ENCODE peak calls at places on chromosomes 11 and 22, in nine cellular contexts. Z is cardiac fibroblast, D is lower leg skin, L is cardiac muscle cell, X is fibroblast of lung, K is IMR-90, S is GM12865, G is pancreas, M is choroid plexus epithelial cell. A is an unnamed sample.
A peak's percentile ranks its signal among the peaks of the same experiment; 100 is the strongest.

GRCh38 chr22:49967333-49968241 is 7.0 kb downstream of the PIM3 start:
- DNase-seq in M (no peak), D (peak; percentile 90), X (no peak), G (peak; percentile 77), K (no peak), Z (peak; percentile 64), S (no peak), L (peak; percentile 42), A (no peak)

GRCh38 chr11:118996926-118997626 is 862 bp upstream of the CENATAC start:
- DNase-seq in D (no peak), Z (no peak), X (peak; percentile 17), S (peak; percentile 78), M (no peak), K (peak; percentile 44), L (no peak), G (no peak), A (peak; percentile 76)

GRCh38 chr11:71284525-71285092 is 32.2 kb upstream of the SHANK2 start:
- DNase-seq in X (no peak), K (no peak), L (no peak), M (no peak), D (peak; percentile 84), Z (no peak), G (no peak), S (no peak), A (no peak)

GRCh38 chr11:109960831-109961230 is 132.4 kb upstream of the ZC3H12C start:
- DNase-seq in L (no peak), Z (peak; percentile 97), K (peak; percentile 79), S (no peak), X (peak; percentile 82), M (peak; percentile 99), D (peak; percentile 87), G (peak; percentile 74), A (no peak)

GRCh38 chr11:11027271-11027670 is 169.4 kb upstream of the ZBED5 start:
- DNase-seq in Z (peak; percentile 49), G (no peak), X (peak; percentile 84), K (peak; percentile 85), S (no peak), M (peak; percentile 63), L (no peak), D (no peak), A (no peak)

GRCh38 chr11:134049303-134049702 is 19.6 kb upstream of the JAM3 start:
- DNase-seq in K (no peak), G (no peak), L (no peak), M (no peak), X (no peak), S (no peak), D (peak; percentile 77), Z (no peak), A (no peak)

GRCh38 chr11:73320786-73321325 is 12.8 kb downstream of the ARHGEF17 start:
- DNase-seq in X (peak; percentile 68), G (no peak), L (no peak), D (no peak), S (no peak), M (peak; percentile 61), Z (peak; percentile 87), K (peak; percentile 40), A (no peak)

GRCh38 chr11:130390071-130390758 is 38.2 kb downstream of the ADAMTS8 start:
- DNase-seq in G (no peak), S (no peak), Z (peak; percentile 82), D (no peak), K (peak; percentile 99), X (peak; percentile 80), L (peak; percentile 32), M (peak; percentile 89), A (no peak)

GRCh38 chr22:38316340-38317236 is 645 bp downstream of the CSNK1E start:
- DNase-seq in S (peak; percentile 60), X (peak; percentile 60), D (peak; percentile 94), L (peak; percentile 61), M (peak; percentile 65), Z (peak; percentile 72), G (peak; percentile 54), K (peak; percentile 51), A (peak; percentile 83)

GRCh38 chr11:106917973-106918372 is 100.3 kb downstream of the GUCY1A2 start:
- DNase-seq in S (peak; percentile 13), L (peak; percentile 9), D (no peak), K (peak; percentile 0), M (peak; percentile 8), Z (peak; percentile 4), X (no peak), G (no peak), A (peak; percentile 7)

GRCh38 chr11:86386791-86387190 is 12.1 kb downstream of the CCDC81 start:
- DNase-seq in L (no peak), M (no peak), S (no peak), X (peak; percentile 6), Z (peak; percentile 6), D (no peak), G (no peak), K (peak; percentile 8), A (no peak)

GRCh38 chr11:111049131-111049530 is 196.4 kb upstream of the POU2AF2 start:
- DNase-seq in L (no peak), M (no peak), X (peak; percentile 35), G (no peak), S (no peak), K (no peak), Z (no peak), D (no peak), A (no peak)

GRCh38 chr22:20206709-20207215 is 55.9 kb upstream of the CCDC188 start:
- DNase-seq in G (no peak), D (no peak), Z (peak; percentile 21), K (peak; percentile 22), S (no peak), M (peak; percentile 27), L (no peak), X (no peak), A (peak; percentile 48)

DNA sequence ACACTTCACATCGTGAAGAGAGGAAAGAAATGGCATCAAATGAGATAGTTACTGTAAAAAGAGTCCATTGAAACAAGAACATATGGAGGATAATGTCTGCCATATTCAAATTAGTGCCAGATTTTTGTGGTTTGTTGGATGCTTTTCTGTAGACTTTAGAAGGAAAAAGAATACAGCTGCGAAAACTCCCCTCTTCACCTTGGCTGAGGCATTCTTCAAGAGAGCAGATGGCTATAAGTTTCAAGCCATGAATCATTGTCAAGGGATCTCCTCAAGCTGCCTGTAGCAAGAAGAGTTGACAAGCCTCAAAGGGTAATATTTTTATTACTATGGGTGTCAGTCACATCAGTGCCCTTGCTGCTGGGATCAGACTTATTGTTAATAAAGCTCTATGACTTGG is 507.4 kb upstream of the RAG2 start:
- DNase-seq in G (no peak), L (no peak), Z (no peak), S (no peak), D (no peak), K (no peak), X (peak; percentile 67), M (no peak), A (no peak)
- TF ChIP-seq CTCF in G (no peak), L (no peak), Z (no peak), S (no peak), D (no peak), K (no peak), X (no peak), M (no peak), A (no peak)

DNA sequence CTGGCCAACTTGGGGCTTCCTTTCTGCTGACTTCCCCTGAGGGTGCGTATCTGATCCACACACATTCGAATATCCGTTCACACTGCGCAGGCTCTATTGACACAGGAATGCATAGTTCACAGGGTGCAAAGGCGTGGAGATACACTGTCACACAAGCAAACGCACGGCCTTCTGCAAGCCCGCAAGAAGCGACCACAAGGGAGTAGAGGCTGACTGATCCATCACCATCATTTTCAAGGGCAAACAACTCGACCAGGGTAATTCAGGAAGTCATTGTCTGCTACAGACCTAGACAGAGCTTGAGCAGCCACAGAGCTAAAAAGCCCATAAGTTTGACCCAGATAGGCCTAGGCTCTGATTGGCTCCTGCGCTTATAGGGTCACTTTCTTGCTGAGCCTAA is 392.3 kb downstream of the MN1 start:
- DNase-seq in D (no peak), G (no peak), K (no peak), Z (peak; percentile 46), X (no peak), S (no peak), L (no peak), M (peak; percentile 44), A (no peak)
- TF ChIP-seq CTCF in D (no peak), G (no peak), K (peak; percentile 12), Z (no peak), X (no peak), S (no peak), L (no peak), M (peak; percentile 46), A (no peak)

GRCh38 chr11:58741127-58741526 is 9.4 kb upstream of the GLYAT start:
- DNase-seq in X (no peak), Z (no peak), D (no peak), M (no peak), K (no peak), L (no peak), G (no peak), S (no peak), A (no peak)

GRCh38 chr11:58745705-58746364 is 14.1 kb upstream of the GLYAT start:
- DNase-seq in L (no peak), Z (no peak), X (peak; percentile 11), D (no peak), K (no peak), M (no peak), S (no peak), G (no peak), A (no peak)

GRCh38 chr11:58744988-58745704 is 13.4 kb upstream of the GLYAT start:
- DNase-seq in G (no peak), K (no peak), L (no peak), Z (no peak), D (no peak), S (no peak), X (no peak), M (no peak), A (no peak)

GRCh38 chr11:58742140-58742539 is 10.4 kb upstream of the GLYAT start:
- DNase-seq in L (no peak), Z (no peak), D (no peak), M (no peak), X (no peak), G (no peak), S (peak; percentile 74), K (no peak), A (no peak)

DNA sequence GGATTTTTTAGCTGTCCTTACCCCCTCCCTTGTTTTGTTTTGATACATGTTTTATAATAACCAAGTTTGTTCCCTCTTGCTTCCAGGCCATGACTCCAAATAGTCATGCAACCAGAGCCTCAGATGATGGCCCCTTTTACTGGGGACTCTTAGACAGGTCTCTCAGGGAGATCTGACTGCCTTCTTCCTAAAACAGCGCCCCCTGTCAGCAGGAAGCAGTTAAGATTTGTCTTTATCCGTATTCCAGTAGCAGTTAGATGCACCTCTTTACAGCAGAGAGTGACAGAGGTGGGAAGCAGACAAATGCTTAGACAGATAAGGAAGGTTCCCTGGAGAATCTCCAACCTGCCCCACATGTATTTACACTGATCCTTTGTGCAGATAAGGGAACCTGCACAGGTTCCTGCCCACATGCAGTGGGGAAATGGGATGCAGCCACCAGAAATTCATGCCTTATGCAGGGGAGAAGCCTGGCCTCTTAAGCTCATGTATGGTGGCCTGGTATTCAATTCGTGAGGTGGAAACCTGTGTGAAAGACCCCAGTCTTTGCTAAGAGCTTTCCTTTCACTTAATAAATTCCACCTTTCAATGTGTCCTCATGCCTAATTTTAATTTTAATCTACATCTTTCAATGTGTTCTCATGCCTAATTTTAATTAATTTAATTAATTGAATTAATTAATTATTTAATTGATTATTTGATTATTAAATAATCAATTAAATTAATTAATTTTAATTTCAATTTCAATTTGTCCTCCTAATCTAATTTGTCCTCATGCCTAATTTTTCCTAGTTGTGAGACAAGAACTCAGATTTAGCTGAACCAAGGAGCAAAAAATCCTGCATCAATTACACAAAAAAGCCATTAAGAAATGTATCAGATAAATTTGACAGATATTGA is 11.5 kb upstream of the GLYAT start:
- DNase-seq in L (no peak), M (no peak), D (no peak), S (peak; percentile 40), K (no peak), X (no peak), Z (no peak), G (no peak), A (no peak)
- TF ChIP-seq CTCF in L (no peak), M (no peak), D (no peak), S (peak; percentile 34), K (no peak), X (no peak), Z (no peak), G (no peak), A (no peak)

GRCh38 chr11:2212411-2213251 is 41.0 kb upstream of the TH start:
- DNase-seq in M (no peak), G (no peak), Z (no peak), X (no peak), D (peak; percentile 84), L (no peak), S (no peak), K (no peak), A (no peak)
- TF ChIP-seq CTCF in M (no peak), G (no peak), Z (no peak), X (no peak), D (no peak), L (no peak), S (no peak), K (no peak), A (no peak)